ENCODE peak calls at places on chromosome 2, in ten cellular contexts. P, I, G, T, W, V, N, J, H and C are unnamed samples.

GRCh38 chr2:160402997-160403979 is 90.3 kb downstream of the RBMS1 start:
- DNase-seq in I (peak), V (no peak), T (no peak), W (no peak), J (no peak), G (no peak), H (no peak), P (no peak), N (no peak), C (peak)

GRCh38 chr2:6077585-6077984 is 385.4 kb downstream of the SOX11 start:
- DNase-seq in W (no peak), J (no peak), H (no peak), P (no peak), I (no peak), T (no peak), G (no peak), N (no peak), V (no peak), C (no peak)

GRCh38 chr2:68537872-68538271 is 70.5 kb downstream of the APLF start:
- DNase-seq in N (no peak), T (no peak), W (no peak), J (no peak), H (no peak), I (no peak), V (no peak), P (no peak), G (peak), C (no peak)

GRCh38 chr2:113831156-113831555 is 58.7 kb upstream of the ACTR3 start:
- DNase-seq in T (no peak), P (no peak), G (no peak), V (no peak), I (peak), W (no peak), H (no peak), N (no peak), J (no peak), C (no peak)

GRCh38 chr2:65374555-65374954 is 57.8 kb downstream of the SPRED2 start:
- DNase-seq in N (no peak), G (no peak), W (no peak), T (no peak), J (no peak), P (no peak), H (no peak), V (no peak), I (peak), C (no peak)

GRCh38 chr2:25897500-25897899 is 19.2 kb upstream of the ASXL2 start:
- DNase-seq in N (no peak), T (peak), W (no peak), P (no peak), G (peak), J (no peak), H (no peak), V (no peak), I (no peak), C (no peak)

GRCh38 chr2:239381709-239382134 is 19.1 kb downstream of the HDAC4 start:
- DNase-seq in G (no peak), J (peak), W (no peak), I (no peak), P (peak), N (no peak), H (no peak), T (peak), V (no peak), C (no peak)

GRCh38 chr2:121093735-121094520 is 191.1 kb downstream of the TFCP2L1 start:
- DNase-seq in H (no peak), N (no peak), T (no peak), P (no peak), I (peak), G (no peak), J (no peak), W (no peak), V (no peak), C (no peak)

GRCh38 chr2:36633470-36634092 is 35.6 kb upstream of the FEZ2 start:
- DNase-seq in I (peak), T (no peak), H (no peak), N (no peak), G (no peak), P (no peak), J (no peak), W (no peak), V (no peak), C (peak)

GRCh38 chr2:139791330-139791729 is 1011.1 kb upstream of the NXPH2 start:
- DNase-seq in W (no peak), P (no peak), N (no peak), G (no peak), T (no peak), H (no peak), J (no peak), V (no peak), I (no peak), C (no peak)

GRCh38 chr2:2847131-2847740 is 516.2 kb upstream of the MYT1L start:
- DNase-seq in P (no peak), J (no peak), V (no peak), G (no peak), H (no peak), I (no peak), T (no peak), W (no peak), N (no peak), C (no peak)

GRCh38 chr2:24181849-24182248 is 7.0 kb downstream of the FAM228A start:
- DNase-seq in V (no peak), N (no peak), I (no peak), T (no peak), J (no peak), G (no peak), H (no peak), W (no peak), P (no peak), C (no peak)

GRCh38 chr2:120760446-120761135 is 24.9 kb downstream of the GLI2 start:
- DNase-seq in H (peak), T (no peak), V (no peak), P (peak), G (no peak), W (no peak), J (no peak), I (no peak), N (peak), C (peak)

GRCh38 chr2:132417430-132418035 is 928 bp downstream of the GPR39 start:
- DNase-seq in W (no peak), H (no peak), I (no peak), P (no peak), V (no peak), G (no peak), J (no peak), T (no peak), N (no peak), C (no peak)

GRCh38 chr2:18619091-18619490 is 29.7 kb upstream of the NT5C1B start:
- DNase-seq in N (no peak), T (no peak), W (no peak), H (no peak), G (no peak), V (no peak), J (no peak), I (no peak), P (no peak), C (no peak)

GRCh38 chr2:10241641-10242430 is 60.9 kb upstream of the HPCAL1 start:
- DNase-seq in H (peak), J (no peak), I (no peak), P (peak), G (peak), W (no peak), N (no peak), T (no peak), V (no peak), C (no peak)

GRCh38 chr2:23529659-23530058 is 144.7 kb downstream of the KLHL29 start:
- DNase-seq in J (no peak), N (no peak), I (no peak), W (no peak), V (no peak), H (no peak), P (no peak), T (no peak), G (no peak), C (no peak)

GRCh38 chr2:74188018-74188601 is 9.4 kb upstream of the MOB1A start:
- DNase-seq in N (no peak), J (no peak), H (no peak), W (peak), T (no peak), I (peak), P (no peak), V (no peak), G (no peak), C (peak)

GRCh38 chr2:216956820-216957493 is 97.1 kb upstream of the TNP1 start:
- DNase-seq in H (no peak), G (no peak), P (no peak), I (peak), T (no peak), N (no peak), V (no peak), J (no peak), W (no peak), C (no peak)

GRCh38 chr2:190679813-190680591 is 31.1 kb downstream of the NAB1 start:
- DNase-seq in V (no peak), T (peak), P (peak), G (peak), H (peak), N (no peak), W (no peak), I (no peak), J (peak), C (peak)

GRCh38 chr2:99975386-99975785 is 167.0 kb downstream of the AFF3 start:
- DNase-seq in G (no peak), N (no peak), P (no peak), J (no peak), T (no peak), H (no peak), W (no peak), I (peak), V (no peak), C (peak)

GRCh38 chr2:180733330-180733729 is 247.1 kb upstream of the UBE2E3 start:
- DNase-seq in N (no peak), V (no peak), G (no peak), J (no peak), P (no peak), W (no peak), T (no peak), I (no peak), H (no peak), C (no peak)

GRCh38 chr2:176093145-176093888 is 796 bp downstream of the HOXD13 start:
- DNase-seq in V (no peak), J (no peak), G (no peak), W (no peak), H (peak), N (no peak), P (no peak), T (no peak), I (no peak), C (no peak)

GRCh38 chr2:30259827-30260679 is 28.7 kb downstream of the LBH start:
- DNase-seq in N (no peak), J (no peak), P (no peak), H (no peak), V (no peak), I (no peak), W (no peak), T (no peak), G (no peak), C (no peak)

GRCh38 chr2:39523308-39524044 is 86.4 kb upstream of the MAP4K3 start:
- DNase-seq in P (no peak), J (no peak), I (peak), H (no peak), V (no peak), W (peak), G (no peak), N (no peak), T (no peak), C (peak)

GRCh38 chr2:172811027-172811426 is 75.4 kb downstream of the RAPGEF4 start:
- DNase-seq in P (no peak), T (peak), J (no peak), W (no peak), I (no peak), V (no peak), H (no peak), N (no peak), G (no peak), C (no peak)

GRCh38 chr2:238125127-238125885 is 13.2 kb upstream of the KLHL30 start:
- DNase-seq in J (no peak), V (no peak), G (no peak), I (no peak), H (peak), W (no peak), P (peak), N (no peak), T (no peak), C (no peak)

GRCh38 chr2:112150447-112150846 is 12.3 kb downstream of the FBLN7 start:
- DNase-seq in T (no peak), I (peak), V (peak), P (no peak), N (no peak), J (no peak), W (peak), G (no peak), H (no peak), C (peak)

GRCh38 chr2:148794558-148794957 is 80.5 kb upstream of the KIF5C start:
- DNase-seq in I (peak), W (peak), T (no peak), V (no peak), G (no peak), J (no peak), P (no peak), H (no peak), N (no peak), C (peak)

GRCh38 chr2:181675241-181675640 is 5.1 kb downstream of the NEUROD1 start:
- DNase-seq in G (no peak), W (no peak), H (no peak), J (no peak), N (no peak), P (no peak), T (no peak), I (no peak), V (no peak), C (no peak)

GRCh38 chr2:111884592-111884964 is 585 bp upstream of the ANAPC1 start:
- DNase-seq in P (no peak), G (no peak), I (no peak), N (no peak), J (no peak), W (no peak), V (no peak), T (peak), H (no peak), C (no peak)

GRCh38 chr2:41510108-41510507 is 537.7 kb upstream of the PKDCC start:
- DNase-seq in J (no peak), V (no peak), W (no peak), P (no peak), T (no peak), G (peak), I (no peak), N (no peak), H (no peak), C (no peak)

GRCh38 chr2:46164581-46165301 is 132.5 kb upstream of the EPAS1 start:
- DNase-seq in I (peak), H (no peak), W (peak), T (no peak), N (peak), J (no peak), V (peak), P (no peak), G (no peak), C (peak)

GRCh38 chr2:119260636-119261497 is 37.2 kb downstream of the STEAP3 start:
- DNase-seq in G (no peak), W (no peak), N (no peak), V (no peak), P (no peak), I (peak), H (no peak), J (no peak), T (no peak), C (no peak)

GRCh38 chr2:44549099-44549471 is 187.3 kb downstream of the CAMKMT start:
- DNase-seq in H (no peak), J (no peak), N (no peak), G (no peak), T (no peak), I (peak), V (no peak), P (no peak), W (peak), C (peak)

GRCh38 chr2:19272039-19272438 is 86.4 kb downstream of the OSR1 start:
- DNase-seq in G (no peak), N (no peak), T (no peak), P (no peak), H (no peak), J (no peak), I (no peak), V (no peak), W (no peak), C (no peak)

GRCh38 chr2:43123056-43123455 is 103.3 kb downstream of the ZFP36L2 start:
- DNase-seq in T (no peak), J (no peak), G (no peak), V (no peak), W (no peak), I (no peak), H (peak), P (no peak), N (no peak), C (no peak)

GRCh38 chr2:127862228-127862627 is 4.3 kb upstream of the POLR2D start:
- DNase-seq in V (no peak), H (no peak), J (no peak), N (no peak), P (no peak), T (no peak), G (no peak), W (no peak), I (no peak), C (no peak)

GRCh38 chr2:186274936-186275575 is 211.0 kb upstream of the ZC3H15 start:
- DNase-seq in P (no peak), W (peak), I (peak), J (no peak), H (no peak), T (no peak), G (no peak), N (no peak), V (no peak), C (peak)

GRCh38 chr2:1140389-1141003 is 189.8 kb downstream of the SNTG2 start:
- DNase-seq in G (no peak), J (peak), V (no peak), I (no peak), W (no peak), T (no peak), N (no peak), P (no peak), H (no peak), C (no peak)

GRCh38 chr2:158753561-158754302 is 41.4 kb upstream of the DAPL1 start:
- DNase-seq in T (peak), J (peak), W (no peak), H (no peak), I (peak), G (peak), V (no peak), P (no peak), N (peak), C (peak)
- H3K4me3 ChIP-seq in T (no peak), J (no peak), W (no peak), H (peak), I (peak), G (no peak), V (peak), P (no peak), N (no peak), C (no peak)

GRCh38 chr2:178676046-178676445 is 131.2 kb downstream of the TTN start:
- DNase-seq in H (no peak), P (no peak), G (no peak), N (no peak), W (no peak), J (no peak), V (no peak), I (no peak), T (no peak), C (no peak)

GRCh38 chr2:178677599-178677998 is 129.6 kb downstream of the TTN start:
- DNase-seq in W (no peak), T (no peak), N (no peak), P (no peak), V (no peak), J (no peak), H (no peak), G (no peak), I (no peak), C (no peak)

GRCh38 chr2:178679891-178680290 is 127.3 kb downstream of the TTN start:
- DNase-seq in V (no peak), H (no peak), I (no peak), G (no peak), P (no peak), N (no peak), T (no peak), J (no peak), W (no peak), C (no peak)

GRCh38 chr2:178674122-178674521 is 133.1 kb downstream of the TTN start:
- DNase-seq in N (no peak), J (no peak), H (no peak), V (no peak), P (no peak), T (no peak), I (no peak), G (no peak), W (no peak), C (no peak)
- TF ChIP-seq CTCF in N (no peak), J (peak), H (no peak), V (peak), P (no peak), T (no peak), I (no peak), G (no peak), W (peak), C (no peak)

GRCh38 chr2:241122376-241123002 is 20.4 kb upstream of the MTERF4 start:
- DNase-seq in T (no peak), N (no peak), P (no peak), G (no peak), J (no peak), I (no peak), V (no peak), H (no peak), W (no peak), C (no peak)

GRCh38 chr2:241118727-241119505 is 16.8 kb upstream of the MTERF4 start:
- DNase-seq in T (no peak), N (no peak), V (no peak), H (no peak), J (no peak), I (no peak), W (no peak), P (no peak), G (no peak), C (no peak)

GRCh38 chr2:241120440-241120839 is 18.4 kb upstream of the MTERF4 start:
- DNase-seq in G (no peak), N (no peak), I (no peak), H (no peak), J (no peak), P (no peak), W (no peak), T (no peak), V (no peak), C (no peak)

GRCh38 chr2:241123816-241124536 is 21.9 kb upstream of the MTERF4 start:
- DNase-seq in T (no peak), P (peak), V (no peak), N (no peak), W (no peak), G (no peak), H (no peak), J (no peak), I (no peak), C (no peak)

DNA sequence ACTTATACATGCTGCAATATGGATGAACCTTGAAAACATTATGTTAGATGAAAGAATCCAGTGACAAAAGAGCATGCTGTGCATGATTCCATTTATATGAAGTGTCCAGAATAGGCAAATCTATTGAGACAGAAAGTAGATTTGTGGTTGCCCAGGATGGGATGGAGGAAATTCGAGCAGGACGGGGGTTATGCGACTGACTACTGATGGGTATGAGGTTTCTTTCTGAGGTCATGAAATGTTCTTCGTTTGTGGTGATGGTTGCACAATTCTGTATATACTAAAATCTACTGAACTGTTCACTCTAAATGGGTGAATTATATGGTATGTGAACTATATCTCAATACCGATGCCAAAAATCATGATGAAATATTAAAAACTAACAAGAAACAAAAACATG is 18.9 kb upstream of the MTERF4 start:
- DNase-seq in J (no peak), I (no peak), G (no peak), T (no peak), P (no peak), W (no peak), V (no peak), N (no peak), H (no peak), C (no peak)
- H3K4me3 ChIP-seq in J (no peak), I (no peak), G (no peak), T (no peak), P (no peak), W (no peak), V (no peak), N (no peak), H (no peak), C (no peak)

DNA sequence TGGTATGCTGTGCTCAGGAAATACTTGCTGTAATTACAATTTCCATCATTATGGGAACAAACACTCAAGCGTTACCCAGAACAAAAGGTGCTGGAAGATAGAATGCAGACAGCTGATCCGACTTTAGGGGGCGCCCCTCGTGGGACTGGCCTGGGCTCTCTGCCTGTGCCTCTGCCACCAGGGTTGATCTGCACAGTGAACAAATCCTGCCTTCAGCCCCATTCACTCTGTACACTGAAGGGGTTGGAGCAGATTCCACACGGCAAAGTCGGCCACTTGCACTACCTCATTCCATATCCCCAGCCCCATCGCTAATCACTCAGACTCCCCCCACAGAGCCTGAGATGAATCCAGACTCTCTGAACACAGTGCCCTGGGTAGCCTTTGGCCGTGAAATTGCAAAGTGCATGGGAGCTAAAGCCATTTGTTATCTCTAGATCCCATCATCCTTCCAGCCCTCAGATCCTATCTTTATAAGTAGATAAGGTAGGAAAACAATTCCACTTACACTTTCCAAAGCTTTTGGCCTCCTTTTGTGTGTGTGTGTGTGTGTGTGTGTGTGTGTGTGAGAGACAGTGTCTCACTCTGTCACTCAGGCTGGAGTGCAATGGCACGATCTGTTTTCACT is 69.3 kb downstream of the INPP5D start:
- DNase-seq in V (no peak), T (no peak), H (no peak), W (no peak), N (no peak), I (no peak), J (no peak), P (no peak), G (no peak), C (no peak)
- TF ChIP-seq CTCF in V (no peak), T (no peak), H (no peak), W (peak), N (no peak), I (peak), J (peak), P (no peak), G (no peak), C (peak)

GRCh38 chr2:168495524-168495923 is 39.5 kb downstream of the CERS6 start:
- DNase-seq in W (no peak), T (peak), J (no peak), V (no peak), I (no peak), N (no peak), P (no peak), H (no peak), G (no peak), C (no peak)
- H3K4me3 ChIP-seq in W (no peak), T (no peak), J (no peak), V (no peak), I (no peak), N (no peak), P (no peak), H (no peak), G (no peak), C (no peak)